ENCODE peak calls at places on chromosomes 4 and X, in eight cellular contexts. One of them, this sample, is unnamed.

GRCh38 chr4:119050501-119051090 is 85.0 kb upstream of the MYOZ2 start:
- DNase-seq in left colon: no peak
- DNase-seq in Kasumi-1: no peak
- DNase-seq in suprapubic skin: no peak
- DNase-seq in stromal cell of bone marrow: no peak
- DNase-seq in renal cortical epithelial cell: no peak
- DNase-seq in lower leg skin: no peak
- DNase-seq in hypothalamus: no peak
- DNase-seq in this sample: no peak

GRCh38 chr4:29263011-29263410 is 1457.2 kb upstream of the PCDH7 start:
- DNase-seq in left colon: no peak
- DNase-seq in Kasumi-1: no peak
- DNase-seq in suprapubic skin: no peak
- DNase-seq in stromal cell of bone marrow: no peak
- DNase-seq in renal cortical epithelial cell: no peak
- DNase-seq in lower leg skin: no peak
- DNase-seq in hypothalamus: no peak
- DNase-seq in this sample: no peak

GRCh38 chrX:14922437-14922836 is 49.2 kb downstream of the MOSPD2 start:
- DNase-seq in left colon: no peak
- DNase-seq in Kasumi-1: no peak
- DNase-seq in suprapubic skin: no peak
- DNase-seq in stromal cell of bone marrow: peak
- DNase-seq in renal cortical epithelial cell: peak
- DNase-seq in lower leg skin: no peak
- DNase-seq in hypothalamus: no peak
- DNase-seq in this sample: peak

GRCh38 chr4:120156115-120156718 is 89.6 kb upstream of the MAD2L1 start:
- DNase-seq in left colon: no peak
- DNase-seq in Kasumi-1: peak
- DNase-seq in suprapubic skin: no peak
- DNase-seq in stromal cell of bone marrow: peak
- DNase-seq in renal cortical epithelial cell: peak
- DNase-seq in lower leg skin: no peak
- DNase-seq in hypothalamus: no peak
- DNase-seq in this sample: peak

GRCh38 chr4:122083971-122084370 is 68.2 kb upstream of the BLTP1 start:
- DNase-seq in left colon: no peak
- DNase-seq in Kasumi-1: no peak
- DNase-seq in suprapubic skin: no peak
- DNase-seq in stromal cell of bone marrow: no peak
- DNase-seq in renal cortical epithelial cell: no peak
- DNase-seq in lower leg skin: no peak
- DNase-seq in hypothalamus: no peak
- DNase-seq in this sample: no peak

GRCh38 chr4:160825644-160826338 is 1338.0 kb downstream of the FSTL5 start:
- DNase-seq in left colon: no peak
- DNase-seq in Kasumi-1: no peak
- DNase-seq in suprapubic skin: no peak
- DNase-seq in stromal cell of bone marrow: no peak
- DNase-seq in renal cortical epithelial cell: no peak
- DNase-seq in lower leg skin: no peak
- DNase-seq in hypothalamus: no peak
- DNase-seq in this sample: no peak

GRCh38 chrX:17174671-17175070 is 200.3 kb upstream of the NHS start:
- DNase-seq in left colon: peak
- DNase-seq in Kasumi-1: no peak
- DNase-seq in suprapubic skin: no peak
- DNase-seq in stromal cell of bone marrow: no peak
- DNase-seq in renal cortical epithelial cell: no peak
- DNase-seq in lower leg skin: peak
- DNase-seq in hypothalamus: peak
- DNase-seq in this sample: no peak

GRCh38 chr4:51943221-51943620 is 76.9 kb downstream of the LRRC66 start:
- DNase-seq in left colon: no peak
- DNase-seq in Kasumi-1: no peak
- DNase-seq in suprapubic skin: no peak
- DNase-seq in stromal cell of bone marrow: peak
- DNase-seq in renal cortical epithelial cell: peak
- DNase-seq in lower leg skin: no peak
- DNase-seq in hypothalamus: no peak
- DNase-seq in this sample: no peak

GRCh38 chr4:182291597-182291996 is 48.4 kb downstream of the TENM3 start:
- DNase-seq in left colon: no peak
- DNase-seq in Kasumi-1: no peak
- DNase-seq in suprapubic skin: no peak
- DNase-seq in stromal cell of bone marrow: no peak
- DNase-seq in renal cortical epithelial cell: no peak
- DNase-seq in lower leg skin: no peak
- DNase-seq in hypothalamus: no peak
- DNase-seq in this sample: no peak

GRCh38 chrX:2145672-2146412 is 354.9 kb downstream of the DHRSX start:
- DNase-seq in left colon: no peak
- DNase-seq in Kasumi-1: no peak
- DNase-seq in suprapubic skin: no peak
- DNase-seq in stromal cell of bone marrow: peak
- DNase-seq in renal cortical epithelial cell: no peak
- DNase-seq in lower leg skin: no peak
- DNase-seq in hypothalamus: no peak
- DNase-seq in this sample: no peak

GRCh38 chr4:40264497-40264896 is 67.7 kb downstream of the RHOH start:
- DNase-seq in left colon: no peak
- DNase-seq in Kasumi-1: no peak
- DNase-seq in suprapubic skin: no peak
- DNase-seq in stromal cell of bone marrow: no peak
- DNase-seq in renal cortical epithelial cell: peak
- DNase-seq in lower leg skin: no peak
- DNase-seq in hypothalamus: no peak
- DNase-seq in this sample: peak

GRCh38 chr4:3807861-3808521 is 41.8 kb downstream of the ADRA2C start:
- DNase-seq in left colon: no peak
- DNase-seq in Kasumi-1: no peak
- DNase-seq in suprapubic skin: no peak
- DNase-seq in stromal cell of bone marrow: no peak
- DNase-seq in renal cortical epithelial cell: no peak
- DNase-seq in lower leg skin: no peak
- DNase-seq in hypothalamus: no peak
- DNase-seq in this sample: no peak

GRCh38 chrX:106707771-106708454 is 18.6 kb upstream of the RNF128 start:
- DNase-seq in left colon: no peak
- DNase-seq in Kasumi-1: no peak
- DNase-seq in suprapubic skin: no peak
- DNase-seq in stromal cell of bone marrow: peak
- DNase-seq in renal cortical epithelial cell: peak
- DNase-seq in lower leg skin: no peak
- DNase-seq in hypothalamus: no peak
- DNase-seq in this sample: peak

GRCh38 chr4:117467404-117467803 is 382.0 kb upstream of the TRAM1L1 start:
- DNase-seq in left colon: no peak
- DNase-seq in Kasumi-1: no peak
- DNase-seq in suprapubic skin: no peak
- DNase-seq in stromal cell of bone marrow: no peak
- DNase-seq in renal cortical epithelial cell: no peak
- DNase-seq in lower leg skin: no peak
- DNase-seq in hypothalamus: no peak
- DNase-seq in this sample: no peak

GRCh38 chrX:30702736-30703135 is 49.5 kb downstream of the GK start:
- DNase-seq in left colon: no peak
- DNase-seq in Kasumi-1: no peak
- DNase-seq in suprapubic skin: no peak
- DNase-seq in stromal cell of bone marrow: peak
- DNase-seq in renal cortical epithelial cell: peak
- DNase-seq in lower leg skin: no peak
- DNase-seq in hypothalamus: no peak
- DNase-seq in this sample: peak

GRCh38 chrX:37746951-37747350 is 32.9 kb upstream of the CYBB start:
- DNase-seq in left colon: no peak
- DNase-seq in Kasumi-1: no peak
- DNase-seq in suprapubic skin: no peak
- DNase-seq in stromal cell of bone marrow: no peak
- DNase-seq in renal cortical epithelial cell: no peak
- DNase-seq in lower leg skin: no peak
- DNase-seq in hypothalamus: no peak
- DNase-seq in this sample: no peak

GRCh38 chr4:10965196-10965595 is 280.6 kb upstream of the CLNK start:
- DNase-seq in left colon: no peak
- DNase-seq in Kasumi-1: no peak
- DNase-seq in suprapubic skin: no peak
- DNase-seq in stromal cell of bone marrow: peak
- DNase-seq in renal cortical epithelial cell: no peak
- DNase-seq in lower leg skin: no peak
- DNase-seq in hypothalamus: no peak
- DNase-seq in this sample: no peak

GRCh38 chrX:78652971-78653822 is 5.9 kb downstream of the RTL3 start:
- DNase-seq in left colon: no peak
- DNase-seq in Kasumi-1: peak
- DNase-seq in suprapubic skin: no peak
- DNase-seq in stromal cell of bone marrow: peak
- DNase-seq in renal cortical epithelial cell: peak
- DNase-seq in lower leg skin: no peak
- DNase-seq in hypothalamus: no peak
- DNase-seq in this sample: peak

GRCh38 chrX:72042860-72043248 is 88.9 kb downstream of the RTL5 start:
- DNase-seq in left colon: no peak
- DNase-seq in Kasumi-1: peak
- DNase-seq in suprapubic skin: no peak
- DNase-seq in stromal cell of bone marrow: no peak
- DNase-seq in renal cortical epithelial cell: no peak
- DNase-seq in lower leg skin: no peak
- DNase-seq in hypothalamus: no peak
- DNase-seq in this sample: no peak

This sample was measured in HS-5.